ENCODE peak calls at places on chromosomes 11 and 22, in nine cellular contexts. T, H, V, P, C, Z, Q, M and R are unnamed samples.

GRCh38 chr11:48083427-48083826 is 103.1 kb downstream of the PTPRJ start:
- DNase-seq in C (no peak), P (no peak), T (no peak), Z (no peak), V (no peak), Q (no peak), H (no peak), M (no peak), R (no peak)

GRCh38 chr11:11987503-11988022 is 20.9 kb downstream of the DKK3 start:
- DNase-seq in V (no peak), P (no peak), Q (no peak), Z (no peak), H (no peak), C (no peak), M (peak; percentile 66), T (peak; percentile 25), R (no peak)

GRCh38 chr22:42937164-42937854 is 77.6 kb downstream of the PACSIN2 start:
- DNase-seq in P (no peak), C (peak; percentile 93), V (no peak), Z (peak; percentile 81), T (peak; percentile 74), Q (no peak), M (peak; percentile 71), H (no peak), R (no peak)

GRCh38 chr11:130439876-130440275 is 8.6 kb upstream of the ADAMTS15 start:
- DNase-seq in T (no peak), M (no peak), H (no peak), C (no peak), Q (no peak), V (no peak), Z (no peak), P (no peak), R (no peak)

GRCh38 chr22:43129426-43130425 is 13.5 kb downstream of the MCAT start:
- DNase-seq in P (no peak), M (no peak), C (no peak), T (no peak), Z (no peak), V (no peak), H (no peak), Q (no peak), R (no peak)

GRCh38 chr11:84800755-84801346 is 826.3 kb downstream of the DLG2 start:
- DNase-seq in P (no peak), V (no peak), C (no peak), T (no peak), M (peak; percentile 41), H (no peak), Z (no peak), Q (no peak), R (no peak)

GRCh38 chr11:17296852-17297559 is 20.5 kb downstream of the NUCB2 start:
- DNase-seq in C (no peak), M (no peak), T (no peak), H (no peak), P (no peak), Q (no peak), Z (no peak), V (no peak), R (no peak)

GRCh38 chr22:43186272-43187170 is at the start of gene TTLL12:
- DNase-seq in T (peak; percentile 56), V (no peak), Z (peak; percentile 75), M (peak; percentile 36), Q (no peak), P (peak; percentile 52), H (no peak), C (peak; percentile 62), R (no peak)

GRCh38 chr11:3664032-3664630 is 7.1 kb downstream of the CHRNA10 start:
- DNase-seq in Q (no peak), T (no peak), V (no peak), C (no peak), M (no peak), Z (no peak), H (no peak), P (no peak), R (no peak)

GRCh38 chr22:40396882-40397281 is 26.5 kb downstream of the SGSM3 start:
- DNase-seq in C (peak; percentile 88), T (peak; percentile 91), Q (no peak), H (no peak), M (no peak), Z (no peak), V (no peak), P (no peak), R (no peak)

GRCh38 chr22:43853328-43853931 is 8.9 kb downstream of the SULT4A1 start:
- DNase-seq in T (no peak), Q (no peak), P (no peak), Z (peak; percentile 58), H (no peak), C (no peak), M (no peak), V (no peak), R (peak; percentile 72)

GRCh38 chr11:8610532-8611116 is 16.6 kb upstream of the STK33 start:
- DNase-seq in C (no peak), M (no peak), T (no peak), P (no peak), H (peak; percentile 84), V (no peak), Q (no peak), Z (no peak), R (no peak)

GRCh38 chr11:95923441-95923729 is 522 bp downstream of the MTMR2 start:
- DNase-seq in H (no peak), M (no peak), T (no peak), Q (no peak), V (no peak), C (no peak), P (no peak), Z (no peak), R (no peak)

GRCh38 chr11:101444164-101444563 is 139.6 kb downstream of the TRPC6 start:
- DNase-seq in Q (no peak), T (peak; percentile 72), V (no peak), M (no peak), H (no peak), C (no peak), Z (no peak), P (no peak), R (no peak)

GRCh38 chr11:7254731-7255291 is 3.1 kb downstream of the SYT9 start:
- DNase-seq in V (no peak), Q (no peak), H (no peak), P (no peak), Z (no peak), C (no peak), M (no peak), T (no peak), R (no peak)

GRCh38 chr11:64306563-64306875 is 1.2 kb downstream of the ESRRA start:
- DNase-seq in H (no peak), T (no peak), Z (no peak), P (no peak), C (no peak), V (no peak), Q (no peak), M (no peak), R (no peak)
- TF ChIP-seq POLR2A in H (no peak), T (no peak), Z (no peak), P (no peak), C (no peak), V (no peak), Q (no peak), M (no peak), R (no peak)

GRCh38 chr22:48670747-48671146 is 1156.9 kb downstream of the BRD1 start:
- DNase-seq in H (no peak), V (no peak), C (no peak), M (no peak), T (no peak), Q (no peak), P (no peak), Z (no peak), R (no peak)
- H3K9me3 ChIP-seq in H (peaks cover 22% of the 10 kb centered on the region), V (no peaks in the 10 kb centered on the region), C (peaks cover 16% of the 10 kb centered on the region), M (no peaks in the 10 kb centered on the region), T (no peaks in the 10 kb centered on the region), Q (peaks cover 14% of the 10 kb centered on the region), P (no peaks in the 10 kb centered on the region), Z (peaks cover 15% of the 10 kb centered on the region), R (peaks cover 7% of the 10 kb centered on the region)

DNA sequence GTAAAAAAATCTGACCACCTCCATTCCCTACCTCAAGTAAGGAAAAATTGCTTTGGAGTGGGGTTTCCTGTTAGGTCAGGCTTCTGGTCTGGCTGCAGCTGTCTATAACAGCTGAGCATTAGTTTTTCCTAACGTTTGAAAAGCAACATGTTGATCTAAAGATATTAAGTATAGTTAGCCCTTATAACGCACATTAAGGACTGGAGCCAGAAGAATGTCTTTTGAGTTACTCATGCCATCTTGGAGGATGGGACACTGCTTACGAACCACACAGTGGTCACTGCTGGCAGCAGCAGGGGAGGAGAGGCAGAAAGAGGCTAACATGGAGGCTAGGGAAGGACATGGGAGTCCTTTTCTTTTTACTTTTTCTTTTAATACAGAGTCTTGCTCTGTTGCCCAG is 44.1 kb upstream of the GDPD4 start:
- DNase-seq in H (no peak), C (no peak), T (no peak), Z (no peak), Q (no peak), P (no peak), M (no peak), V (no peak), R (no peak)
- TF ChIP-seq EP300 in H (no peak), C (no peak), T (no peak), Z (no peak), Q (no peak), P (no peak), M (no peak), V (no peak), R (no peak)

GRCh38 chr11:64801591-64802369 is 1.2 kb downstream of the MAP4K2 start:
- DNase-seq in M (no peak), Q (no peak), P (no peak), C (no peak), T (no peak), Z (peak; percentile 64), V (no peak), H (no peak), R (peak; percentile 68)

GRCh38 chr11:64803846-64804345 is 882 bp upstream of the MAP4K2 start:
- DNase-seq in V (no peak), H (no peak), M (no peak), Z (no peak), C (no peak), P (no peak), T (no peak), Q (no peak), R (no peak)

GRCh38 chr11:64802370-64803162 is 448 bp downstream of the MAP4K2 start:
- DNase-seq in P (no peak), M (no peak), Q (no peak), Z (peak; percentile 69), C (no peak), V (no peak), T (no peak), H (no peak), R (no peak)

GRCh38 chr11:64804346-64805210 is 1.6 kb upstream of the MAP4K2 start:
- DNase-seq in V (no peak), Q (no peak), C (no peak), T (no peak), M (peak; percentile 49), Z (peak; percentile 68), H (no peak), P (no peak), R (no peak)

DNA sequence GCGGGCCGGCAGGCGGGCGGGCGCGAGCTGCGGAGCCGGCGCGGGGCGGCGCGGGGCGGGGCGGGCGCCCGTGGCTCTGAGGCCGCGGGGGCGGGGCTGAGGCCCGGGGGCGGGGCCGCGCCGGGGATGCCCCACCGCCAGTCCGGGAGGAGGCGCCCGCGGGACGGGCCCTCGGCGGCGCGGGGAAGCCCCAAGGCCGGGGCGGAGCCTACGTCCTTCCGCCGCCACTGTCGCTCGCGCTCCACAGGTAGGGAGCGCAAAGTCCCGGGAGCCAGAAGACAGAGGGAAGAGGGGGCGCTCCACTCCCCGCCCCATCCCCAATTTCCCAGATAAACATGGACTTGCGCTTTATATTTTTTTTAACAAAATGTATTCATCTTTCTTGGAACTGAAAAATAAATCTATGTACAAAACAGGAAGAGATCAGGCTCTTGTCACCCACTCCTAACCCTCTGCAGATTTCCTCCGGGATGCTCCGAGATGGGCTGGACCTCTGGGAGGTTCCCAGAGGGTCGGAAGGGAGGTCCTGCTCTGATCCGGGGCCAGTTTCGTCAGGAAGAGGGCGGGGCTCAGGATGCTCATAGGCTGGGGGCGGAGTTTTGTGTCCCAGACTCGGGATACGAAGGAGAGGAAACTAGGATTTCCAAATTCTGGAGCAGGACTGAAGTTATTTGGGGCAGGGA is at the start of gene MAP4K2:
- DNase-seq in H (peak; percentile 97), C (peak; percentile 93), Q (no peak), P (peak; percentile 90), Z (peak; percentile 97), M (peak; percentile 77), T (peak; percentile 94), V (peak; percentile 83), R (peak; percentile 93)
- TF ChIP-seq POLR2A in H (no peak), C (no peak), Q (no peak), P (peak; percentile 29), Z (no peak), M (no peak), T (no peak), V (no peak), R (no peak)